ENCODE peak calls at places on chromosomes 5 and 9, in seven cellular contexts. One of them, this sample, is unnamed. For H3K4me1 and H3K27me3, the result is how much of the 10 kb centered on the place peaks cover.

GRCh38 chr9:95311956-95312355 is 5.6 kb downstream of the FANCC start:
- DNase-seq in cardiac muscle cell: no peak
- DNase-seq in A673: no peak
- DNase-seq in IMR-90: no peak
- DNase-seq in adrenal gland: no peak
- DNase-seq in suprapubic skin: no peak
- DNase-seq in uterus: no peak
- DNase-seq in this sample: no peak

GRCh38 chr9:18122156-18122555 is 351.8 kb upstream of the ADAMTSL1 start:
- DNase-seq in adrenal gland: no peak
- DNase-seq in cardiac muscle cell: no peak
- DNase-seq in A673: no peak
- DNase-seq in uterus: no peak
- DNase-seq in IMR-90: peak
- DNase-seq in suprapubic skin: no peak
- DNase-seq in this sample: no peak

GRCh38 chr9:93673271-93673843 is 97.0 kb downstream of the PHF2 start:
- DNase-seq in suprapubic skin: peak
- DNase-seq in A673: peak
- DNase-seq in adrenal gland: peak
- DNase-seq in cardiac muscle cell: no peak
- DNase-seq in uterus: peak
- DNase-seq in IMR-90: no peak
- DNase-seq in this sample: no peak

GRCh38 chr5:132828846-132829494 is 1.5 kb downstream of the SHROOM1 start:
- DNase-seq in suprapubic skin: peak
- DNase-seq in A673: no peak
- DNase-seq in IMR-90: no peak
- DNase-seq in uterus: peak
- DNase-seq in cardiac muscle cell: no peak
- DNase-seq in adrenal gland: no peak
- DNase-seq in this sample: peak

GRCh38 chr5:116394186-116394867 is 180.3 kb downstream of the SEMA6A start:
- DNase-seq in cardiac muscle cell: no peak
- DNase-seq in IMR-90: peak
- DNase-seq in suprapubic skin: no peak
- DNase-seq in A673: no peak
- DNase-seq in adrenal gland: no peak
- DNase-seq in uterus: no peak
- DNase-seq in this sample: no peak

GRCh38 chr5:41636605-41637004 is 126.2 kb upstream of the PLCXD3 start:
- DNase-seq in A673: peak
- DNase-seq in IMR-90: peak
- DNase-seq in uterus: no peak
- DNase-seq in adrenal gland: no peak
- DNase-seq in suprapubic skin: no peak
- DNase-seq in cardiac muscle cell: peak
- DNase-seq in this sample: no peak

GRCh38 chr5:178826216-178826615 is 33.5 kb upstream of the ZNF354B start:
- DNase-seq in IMR-90: no peak
- DNase-seq in uterus: no peak
- DNase-seq in suprapubic skin: no peak
- DNase-seq in A673: no peak
- DNase-seq in cardiac muscle cell: no peak
- DNase-seq in adrenal gland: no peak
- DNase-seq in this sample: no peak

GRCh38 chr9:19493174-19493811 is 84.5 kb downstream of the ACER2 start:
- DNase-seq in uterus: peak
- DNase-seq in suprapubic skin: no peak
- DNase-seq in IMR-90: peak
- DNase-seq in adrenal gland: peak
- DNase-seq in A673: peak
- DNase-seq in cardiac muscle cell: peak
- DNase-seq in this sample: peak

GRCh38 chr5:61964199-61964598 is 341.8 kb upstream of the KIF2A start:
- DNase-seq in uterus: no peak
- DNase-seq in suprapubic skin: no peak
- DNase-seq in A673: peak
- DNase-seq in adrenal gland: no peak
- DNase-seq in IMR-90: peak
- DNase-seq in cardiac muscle cell: no peak
- DNase-seq in this sample: no peak
- H3K4me1 ChIP-seq in uterus: under half
- H3K4me1 ChIP-seq in suprapubic skin: under half
- H3K4me1 ChIP-seq in A673: under half
- H3K4me1 ChIP-seq in adrenal gland: under half
- H3K4me1 ChIP-seq in IMR-90: under half
- H3K4me1 ChIP-seq in cardiac muscle cell: under half
- H3K4me1 ChIP-seq in this sample: under half

GRCh38 chr5:2391021-2391420 is 360.5 kb downstream of the IRX2 start:
- DNase-seq in cardiac muscle cell: no peak
- DNase-seq in suprapubic skin: no peak
- DNase-seq in A673: no peak
- DNase-seq in IMR-90: no peak
- DNase-seq in uterus: no peak
- DNase-seq in adrenal gland: no peak
- DNase-seq in this sample: no peak
- H3K27me3 ChIP-seq in cardiac muscle cell: under half
- H3K27me3 ChIP-seq in suprapubic skin: under half
- H3K27me3 ChIP-seq in A673: under half
- H3K27me3 ChIP-seq in IMR-90: under half
- H3K27me3 ChIP-seq in uterus: under half
- H3K27me3 ChIP-seq in adrenal gland: under half
- H3K27me3 ChIP-seq in this sample: under half

GRCh38 chr5:151954271-151954670 is 29.6 kb upstream of the GLRA1 start:
- DNase-seq in suprapubic skin: no peak
- DNase-seq in IMR-90: no peak
- DNase-seq in uterus: no peak
- DNase-seq in A673: no peak
- DNase-seq in adrenal gland: no peak
- DNase-seq in cardiac muscle cell: no peak
- DNase-seq in this sample: no peak
- H3K27ac ChIP-seq in suprapubic skin: no peak
- H3K27ac ChIP-seq in IMR-90: no peak
- H3K27ac ChIP-seq in uterus: no peak
- H3K27ac ChIP-seq in A673: no peak
- H3K27ac ChIP-seq in adrenal gland: no peak
- H3K27ac ChIP-seq in cardiac muscle cell: no peak
- H3K27ac ChIP-seq in this sample: no peak

GRCh38 chr5:375921-376871 is 54.7 kb downstream of the AHRR start:
- DNase-seq in adrenal gland: peak
- DNase-seq in IMR-90: no peak
- DNase-seq in cardiac muscle cell: no peak
- DNase-seq in uterus: no peak
- DNase-seq in suprapubic skin: peak
- DNase-seq in A673: no peak
- DNase-seq in this sample: no peak

GRCh38 chr5:373710-374602 is 52.4 kb downstream of the AHRR start:
- DNase-seq in cardiac muscle cell: peak
- DNase-seq in uterus: no peak
- DNase-seq in suprapubic skin: peak
- DNase-seq in IMR-90: peak
- DNase-seq in adrenal gland: peak
- DNase-seq in A673: peak
- DNase-seq in this sample: no peak

GRCh38 chr5:376951-377325 is 55.4 kb downstream of the AHRR start:
- DNase-seq in cardiac muscle cell: no peak
- DNase-seq in suprapubic skin: peak
- DNase-seq in uterus: no peak
- DNase-seq in adrenal gland: peak
- DNase-seq in IMR-90: no peak
- DNase-seq in A673: no peak
- DNase-seq in this sample: no peak

GRCh38 chr5:374631-375335 is 53.3 kb downstream of the AHRR start:
- DNase-seq in adrenal gland: peak
- DNase-seq in cardiac muscle cell: no peak
- DNase-seq in uterus: no peak
- DNase-seq in A673: no peak
- DNase-seq in IMR-90: no peak
- DNase-seq in suprapubic skin: peak
- DNase-seq in this sample: no peak

DNA sequence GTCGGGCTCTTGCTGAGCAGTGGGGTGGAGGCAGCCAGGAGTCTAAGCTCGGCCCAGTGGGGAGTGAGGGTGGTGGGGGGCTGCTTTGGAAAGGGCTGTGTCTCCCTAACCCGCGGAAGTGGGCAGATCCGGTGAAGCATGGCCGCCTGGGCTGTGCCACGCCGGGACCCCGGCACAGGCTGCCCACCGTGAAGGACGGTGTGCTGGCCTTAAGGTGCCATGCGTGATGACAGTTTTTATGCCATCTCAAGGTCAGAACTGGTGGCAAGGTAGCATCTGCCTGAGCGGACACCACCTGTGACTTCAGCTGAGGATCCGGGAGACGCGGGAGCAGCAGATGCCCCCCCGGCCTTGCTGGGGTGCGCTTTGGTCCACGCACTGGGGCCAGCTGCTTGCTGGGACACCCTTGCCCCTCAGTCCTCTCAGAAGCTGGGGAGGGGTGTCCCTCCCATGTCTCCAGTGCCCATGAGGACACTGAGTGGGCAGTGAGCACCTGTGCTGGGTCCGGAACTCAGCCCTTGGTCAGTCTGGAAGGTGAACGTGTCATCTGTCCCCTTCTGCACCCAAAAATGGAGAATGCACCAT is 53.9 kb downstream of the AHRR start:
- DNase-seq in uterus: no peak
- DNase-seq in A673: no peak
- DNase-seq in IMR-90: no peak
- DNase-seq in adrenal gland: peak
- DNase-seq in suprapubic skin: peak
- DNase-seq in cardiac muscle cell: no peak
- DNase-seq in this sample: no peak
- H3K4me1 ChIP-seq in uterus: under half
- H3K4me1 ChIP-seq in A673: under half
- H3K4me1 ChIP-seq in IMR-90: under half
- H3K4me1 ChIP-seq in adrenal gland: under half
- H3K4me1 ChIP-seq in suprapubic skin: under half
- H3K4me1 ChIP-seq in cardiac muscle cell: under half
- H3K4me1 ChIP-seq in this sample: under half

GRCh38 chr9:137163805-137164204 is 6.0 kb downstream of the LRRC26 start:
- DNase-seq in IMR-90: no peak
- DNase-seq in uterus: no peak
- DNase-seq in adrenal gland: no peak
- DNase-seq in suprapubic skin: no peak
- DNase-seq in A673: no peak
- DNase-seq in cardiac muscle cell: no peak
- DNase-seq in this sample: no peak

GRCh38 chr9:137161558-137162483 is 8.0 kb downstream of the LRRC26 start:
- DNase-seq in uterus: no peak
- DNase-seq in IMR-90: no peak
- DNase-seq in A673: peak
- DNase-seq in adrenal gland: no peak
- DNase-seq in suprapubic skin: no peak
- DNase-seq in cardiac muscle cell: no peak
- DNase-seq in this sample: no peak

GRCh38 chr9:137164370-137165249 is 5.2 kb downstream of the LRRC26 start:
- DNase-seq in adrenal gland: no peak
- DNase-seq in IMR-90: no peak
- DNase-seq in A673: no peak
- DNase-seq in cardiac muscle cell: no peak
- DNase-seq in uterus: no peak
- DNase-seq in suprapubic skin: no peak
- DNase-seq in this sample: no peak

GRCh38 chr9:137162505-137163100 is 7.2 kb downstream of the LRRC26 start:
- DNase-seq in A673: no peak
- DNase-seq in uterus: no peak
- DNase-seq in adrenal gland: peak
- DNase-seq in IMR-90: no peak
- DNase-seq in suprapubic skin: no peak
- DNase-seq in cardiac muscle cell: peak
- DNase-seq in this sample: peak

DNA sequence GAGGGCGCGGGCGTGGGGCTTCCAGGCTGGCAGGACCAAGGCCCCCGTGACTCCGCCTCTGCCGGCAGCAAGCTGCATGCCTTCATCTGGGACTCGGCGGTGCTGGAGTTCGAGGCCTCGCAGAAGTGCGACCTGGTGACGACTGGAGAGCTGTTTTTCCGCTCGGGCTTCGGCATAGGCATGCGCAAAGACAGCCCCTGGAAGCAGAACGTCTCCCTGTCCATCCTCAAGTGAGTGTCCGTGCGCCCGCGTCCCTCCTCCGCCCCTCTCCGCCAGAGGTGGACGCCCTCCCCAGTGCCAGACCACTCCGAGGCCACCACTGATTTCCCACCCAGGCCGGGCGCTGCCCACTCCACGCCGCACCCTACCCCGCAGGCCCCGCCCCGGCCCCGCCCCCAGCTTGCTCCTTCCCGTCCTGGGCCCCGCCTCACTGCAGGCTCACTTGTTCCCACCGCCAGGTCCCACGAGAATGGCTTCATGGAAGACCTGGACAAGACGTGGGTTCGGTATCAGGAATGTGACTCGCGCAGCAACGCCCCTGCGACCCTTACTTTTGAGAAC is 6.7 kb downstream of the LRRC26 start:
- DNase-seq in uterus: no peak
- DNase-seq in cardiac muscle cell: peak
- DNase-seq in suprapubic skin: no peak
- DNase-seq in A673: peak
- DNase-seq in IMR-90: no peak
- DNase-seq in adrenal gland: no peak
- DNase-seq in this sample: no peak
- H3K27me3 ChIP-seq in uterus: half or more
- H3K27me3 ChIP-seq in cardiac muscle cell: half or more
- H3K27me3 ChIP-seq in suprapubic skin: half or more
- H3K27me3 ChIP-seq in A673: half or more
- H3K27me3 ChIP-seq in IMR-90: half or more
- H3K27me3 ChIP-seq in adrenal gland: half or more
- H3K27me3 ChIP-seq in this sample: under half

GRCh38 chr9:78132688-78133033 is 101.0 kb upstream of the GNAQ start:
- DNase-seq in adrenal gland: no peak
- DNase-seq in A673: no peak
- DNase-seq in uterus: no peak
- DNase-seq in IMR-90: no peak
- DNase-seq in cardiac muscle cell: no peak
- DNase-seq in suprapubic skin: no peak
- DNase-seq in this sample: peak
- H3K27ac ChIP-seq in adrenal gland: no peak
- H3K27ac ChIP-seq in A673: no peak
- H3K27ac ChIP-seq in uterus: no peak
- H3K27ac ChIP-seq in IMR-90: no peak
- H3K27ac ChIP-seq in cardiac muscle cell: no peak
- H3K27ac ChIP-seq in suprapubic skin: no peak
- H3K27ac ChIP-seq in this sample: no peak

GRCh38 chr5:14266686-14267085 is 123.5 kb downstream of the TRIO start:
- DNase-seq in suprapubic skin: no peak
- DNase-seq in uterus: no peak
- DNase-seq in cardiac muscle cell: no peak
- DNase-seq in adrenal gland: no peak
- DNase-seq in A673: peak
- DNase-seq in IMR-90: no peak
- DNase-seq in this sample: no peak
- H3K4me1 ChIP-seq in suprapubic skin: half or more
- H3K4me1 ChIP-seq in uterus: under half
- H3K4me1 ChIP-seq in cardiac muscle cell: half or more
- H3K4me1 ChIP-seq in adrenal gland: under half
- H3K4me1 ChIP-seq in A673: half or more
- H3K4me1 ChIP-seq in IMR-90: under half
- H3K4me1 ChIP-seq in this sample: under half

GRCh38 chr5:158824167-158824882 is 275.4 kb downstream of the EBF1 start:
- DNase-seq in cardiac muscle cell: no peak
- DNase-seq in suprapubic skin: no peak
- DNase-seq in adrenal gland: no peak
- DNase-seq in IMR-90: no peak
- DNase-seq in A673: no peak
- DNase-seq in uterus: no peak
- DNase-seq in this sample: no peak
- H3K27me3 ChIP-seq in cardiac muscle cell: under half
- H3K27me3 ChIP-seq in suprapubic skin: under half
- H3K27me3 ChIP-seq in adrenal gland: under half
- H3K27me3 ChIP-seq in IMR-90: under half
- H3K27me3 ChIP-seq in A673: under half
- H3K27me3 ChIP-seq in uterus: under half
- H3K27me3 ChIP-seq in this sample: under half

This sample was measured in small intestine.